ENCODE peak calls at places on chromosomes 7 and 10, in ten cellular contexts. One of them, this sample, is unnamed.
A peak's percentile ranks its signal among the peaks of the same experiment; 100 is the strongest.

GRCh38 chr7:90303241-90303640 is 17.9 kb downstream of the FAM237B start:
- DNase-seq in D341Med: no peak
- DNase-seq in NCI-H2081: no peak
- DNase-seq in pulmonary artery endothelial cell: no peak
- DNase-seq in endothelial cell of umbilical vein: no peak
- DNase-seq in activated CD8-positive, alpha-beta memory T cell treated with anti-CD3 and anti-CD28 coated beads for 1 hour: no peak
- DNase-seq in 8988T: no peak
- DNase-seq in esophagus squamous epithelium: no peak
- DNase-seq in HTR-8/SVneo: no peak
- DNase-seq in neural crest cell: no peak
- DNase-seq in this sample: no peak

GRCh38 chr7:108093903-108094302 is 36.3 kb downstream of the LAMB4 start:
- DNase-seq in D341Med: no peak
- DNase-seq in NCI-H2081: no peak
- DNase-seq in pulmonary artery endothelial cell: no peak
- DNase-seq in endothelial cell of umbilical vein: peak; percentile 15
- DNase-seq in activated CD8-positive, alpha-beta memory T cell treated with anti-CD3 and anti-CD28 coated beads for 1 hour: no peak
- DNase-seq in 8988T: no peak
- DNase-seq in esophagus squamous epithelium: no peak
- DNase-seq in HTR-8/SVneo: no peak
- DNase-seq in neural crest cell: no peak
- DNase-seq in this sample: no peak

GRCh38 chr10:124429576-124429975 is 10.9 kb upstream of the OAT start:
- DNase-seq in D341Med: no peak
- DNase-seq in NCI-H2081: no peak
- DNase-seq in pulmonary artery endothelial cell: no peak
- DNase-seq in endothelial cell of umbilical vein: no peak
- DNase-seq in activated CD8-positive, alpha-beta memory T cell treated with anti-CD3 and anti-CD28 coated beads for 1 hour: no peak
- DNase-seq in 8988T: no peak
- DNase-seq in esophagus squamous epithelium: no peak
- DNase-seq in HTR-8/SVneo: no peak
- DNase-seq in neural crest cell: no peak
- DNase-seq in this sample: no peak

GRCh38 chr7:26549281-26549943 is 257.8 kb downstream of the SNX10 start:
- DNase-seq in D341Med: no peak
- DNase-seq in NCI-H2081: no peak
- DNase-seq in pulmonary artery endothelial cell: no peak
- DNase-seq in endothelial cell of umbilical vein: peak; percentile 19
- DNase-seq in activated CD8-positive, alpha-beta memory T cell treated with anti-CD3 and anti-CD28 coated beads for 1 hour: no peak
- DNase-seq in 8988T: no peak
- DNase-seq in esophagus squamous epithelium: no peak
- DNase-seq in HTR-8/SVneo: peak; percentile 75
- DNase-seq in neural crest cell: no peak
- DNase-seq in this sample: no peak

GRCh38 chr7:132141109-132141508 is 435.2 kb downstream of the PLXNA4 start:
- DNase-seq in D341Med: no peak
- DNase-seq in NCI-H2081: no peak
- DNase-seq in pulmonary artery endothelial cell: no peak
- DNase-seq in endothelial cell of umbilical vein: no peak
- DNase-seq in activated CD8-positive, alpha-beta memory T cell treated with anti-CD3 and anti-CD28 coated beads for 1 hour: no peak
- DNase-seq in 8988T: no peak
- DNase-seq in esophagus squamous epithelium: no peak
- DNase-seq in HTR-8/SVneo: no peak
- DNase-seq in neural crest cell: no peak
- DNase-seq in this sample: no peak

GRCh38 chr10:108388716-108389115 is 1224.2 kb upstream of the SORCS1 start:
- DNase-seq in D341Med: no peak
- DNase-seq in NCI-H2081: no peak
- DNase-seq in pulmonary artery endothelial cell: no peak
- DNase-seq in endothelial cell of umbilical vein: no peak
- DNase-seq in activated CD8-positive, alpha-beta memory T cell treated with anti-CD3 and anti-CD28 coated beads for 1 hour: no peak
- DNase-seq in 8988T: no peak
- DNase-seq in esophagus squamous epithelium: no peak
- DNase-seq in HTR-8/SVneo: no peak
- DNase-seq in neural crest cell: no peak
- DNase-seq in this sample: no peak

GRCh38 chr10:27893320-27894014 is 105.4 kb downstream of the ODAD2 start:
- DNase-seq in D341Med: no peak
- DNase-seq in NCI-H2081: no peak
- DNase-seq in pulmonary artery endothelial cell: peak; percentile 35
- DNase-seq in endothelial cell of umbilical vein: peak; percentile 75
- DNase-seq in activated CD8-positive, alpha-beta memory T cell treated with anti-CD3 and anti-CD28 coated beads for 1 hour: no peak
- DNase-seq in 8988T: no peak
- DNase-seq in esophagus squamous epithelium: no peak
- DNase-seq in HTR-8/SVneo: peak; percentile 1
- DNase-seq in neural crest cell: no peak
- DNase-seq in this sample: no peak

GRCh38 chr7:14754631-14755030 is 147.9 kb downstream of the DGKB start:
- DNase-seq in D341Med: no peak
- DNase-seq in NCI-H2081: no peak
- DNase-seq in pulmonary artery endothelial cell: no peak
- DNase-seq in endothelial cell of umbilical vein: peak; percentile 67
- DNase-seq in activated CD8-positive, alpha-beta memory T cell treated with anti-CD3 and anti-CD28 coated beads for 1 hour: no peak
- DNase-seq in 8988T: no peak
- DNase-seq in esophagus squamous epithelium: no peak
- DNase-seq in HTR-8/SVneo: no peak
- DNase-seq in neural crest cell: no peak
- DNase-seq in this sample: no peak

GRCh38 chr7:95871078-95871848 is 98.9 kb downstream of the DYNC1I1 start:
- DNase-seq in D341Med: peak; percentile 58
- DNase-seq in NCI-H2081: peak; percentile 76
- DNase-seq in pulmonary artery endothelial cell: peak; percentile 26
- DNase-seq in endothelial cell of umbilical vein: peak; percentile 72
- DNase-seq in activated CD8-positive, alpha-beta memory T cell treated with anti-CD3 and anti-CD28 coated beads for 1 hour: no peak
- DNase-seq in 8988T: no peak
- DNase-seq in esophagus squamous epithelium: no peak
- DNase-seq in HTR-8/SVneo: peak; percentile 22
- DNase-seq in neural crest cell: peak; percentile 42
- DNase-seq in this sample: no peak

GRCh38 chr10:132572545-132572937 is 35.0 kb downstream of the INPP5A start:
- DNase-seq in D341Med: no peak
- DNase-seq in NCI-H2081: no peak
- DNase-seq in pulmonary artery endothelial cell: no peak
- DNase-seq in endothelial cell of umbilical vein: no peak
- DNase-seq in activated CD8-positive, alpha-beta memory T cell treated with anti-CD3 and anti-CD28 coated beads for 1 hour: no peak
- DNase-seq in 8988T: no peak
- DNase-seq in esophagus squamous epithelium: no peak
- DNase-seq in HTR-8/SVneo: no peak
- DNase-seq in neural crest cell: no peak
- DNase-seq in this sample: no peak

GRCh38 chr10:20289055-20289454 is 472.8 kb downstream of the PLXDC2 start:
- DNase-seq in D341Med: no peak
- DNase-seq in NCI-H2081: no peak
- DNase-seq in pulmonary artery endothelial cell: no peak
- DNase-seq in endothelial cell of umbilical vein: no peak
- DNase-seq in activated CD8-positive, alpha-beta memory T cell treated with anti-CD3 and anti-CD28 coated beads for 1 hour: no peak
- DNase-seq in 8988T: no peak
- DNase-seq in esophagus squamous epithelium: no peak
- DNase-seq in HTR-8/SVneo: no peak
- DNase-seq in neural crest cell: no peak
- DNase-seq in this sample: no peak

GRCh38 chr10:100743626-100744135 is 1.7 kb upstream of the PAX2 start:
- DNase-seq in D341Med: no peak
- DNase-seq in NCI-H2081: peak; percentile 36
- DNase-seq in pulmonary artery endothelial cell: peak; percentile 29
- DNase-seq in endothelial cell of umbilical vein: peak; percentile 44
- DNase-seq in activated CD8-positive, alpha-beta memory T cell treated with anti-CD3 and anti-CD28 coated beads for 1 hour: peak; percentile 14
- DNase-seq in 8988T: peak; percentile 88
- DNase-seq in esophagus squamous epithelium: no peak
- DNase-seq in HTR-8/SVneo: peak; percentile 75
- DNase-seq in neural crest cell: no peak
- DNase-seq in this sample: no peak

GRCh38 chr7:2953588-2954407 is 89.9 kb downstream of the CARD11 start:
- DNase-seq in D341Med: no peak
- DNase-seq in NCI-H2081: no peak
- DNase-seq in pulmonary artery endothelial cell: no peak
- DNase-seq in endothelial cell of umbilical vein: no peak
- DNase-seq in activated CD8-positive, alpha-beta memory T cell treated with anti-CD3 and anti-CD28 coated beads for 1 hour: no peak
- DNase-seq in 8988T: no peak
- DNase-seq in esophagus squamous epithelium: no peak
- DNase-seq in HTR-8/SVneo: no peak
- DNase-seq in neural crest cell: no peak
- DNase-seq in this sample: no peak

GRCh38 chr7:79046061-79046460 is 407.4 kb downstream of the MAGI2 start:
- DNase-seq in D341Med: no peak
- DNase-seq in NCI-H2081: no peak
- DNase-seq in pulmonary artery endothelial cell: no peak
- DNase-seq in endothelial cell of umbilical vein: no peak
- DNase-seq in activated CD8-positive, alpha-beta memory T cell treated with anti-CD3 and anti-CD28 coated beads for 1 hour: no peak
- DNase-seq in 8988T: no peak
- DNase-seq in esophagus squamous epithelium: no peak
- DNase-seq in HTR-8/SVneo: no peak
- DNase-seq in neural crest cell: no peak
- DNase-seq in this sample: no peak

GRCh38 chr7:33685488-33685887 is 219.9 kb upstream of the BMPER start:
- DNase-seq in D341Med: no peak
- DNase-seq in NCI-H2081: no peak
- DNase-seq in pulmonary artery endothelial cell: no peak
- DNase-seq in endothelial cell of umbilical vein: no peak
- DNase-seq in activated CD8-positive, alpha-beta memory T cell treated with anti-CD3 and anti-CD28 coated beads for 1 hour: no peak
- DNase-seq in 8988T: no peak
- DNase-seq in esophagus squamous epithelium: no peak
- DNase-seq in HTR-8/SVneo: no peak
- DNase-seq in neural crest cell: no peak
- DNase-seq in this sample: no peak

GRCh38 chr7:116455499-116455898 is 44.0 kb upstream of the CAV2 start:
- DNase-seq in D341Med: no peak
- DNase-seq in NCI-H2081: no peak
- DNase-seq in pulmonary artery endothelial cell: no peak
- DNase-seq in endothelial cell of umbilical vein: no peak
- DNase-seq in activated CD8-positive, alpha-beta memory T cell treated with anti-CD3 and anti-CD28 coated beads for 1 hour: no peak
- DNase-seq in 8988T: no peak
- DNase-seq in esophagus squamous epithelium: no peak
- DNase-seq in HTR-8/SVneo: no peak
- DNase-seq in neural crest cell: no peak
- DNase-seq in this sample: no peak

GRCh38 chr7:55526770-55527169 is 45.5 kb downstream of the VOPP1 start:
- DNase-seq in D341Med: no peak
- DNase-seq in NCI-H2081: peak; percentile 72
- DNase-seq in pulmonary artery endothelial cell: no peak
- DNase-seq in endothelial cell of umbilical vein: no peak
- DNase-seq in activated CD8-positive, alpha-beta memory T cell treated with anti-CD3 and anti-CD28 coated beads for 1 hour: no peak
- DNase-seq in 8988T: no peak
- DNase-seq in esophagus squamous epithelium: no peak
- DNase-seq in HTR-8/SVneo: no peak
- DNase-seq in neural crest cell: no peak
- DNase-seq in this sample: no peak

GRCh38 chr7:4831723-4832495 is 29.9 kb downstream of the PAPOLB start:
- DNase-seq in D341Med: no peak
- DNase-seq in NCI-H2081: no peak
- DNase-seq in pulmonary artery endothelial cell: no peak
- DNase-seq in endothelial cell of umbilical vein: no peak
- DNase-seq in activated CD8-positive, alpha-beta memory T cell treated with anti-CD3 and anti-CD28 coated beads for 1 hour: no peak
- DNase-seq in 8988T: no peak
- DNase-seq in esophagus squamous epithelium: no peak
- DNase-seq in HTR-8/SVneo: no peak
- DNase-seq in neural crest cell: no peak
- DNase-seq in this sample: no peak

GRCh38 chr10:66627156-66627555 is 298.7 kb upstream of the LRRTM3 start:
- DNase-seq in D341Med: peak; percentile 48
- DNase-seq in NCI-H2081: peak; percentile 8
- DNase-seq in pulmonary artery endothelial cell: no peak
- DNase-seq in endothelial cell of umbilical vein: no peak
- DNase-seq in activated CD8-positive, alpha-beta memory T cell treated with anti-CD3 and anti-CD28 coated beads for 1 hour: no peak
- DNase-seq in 8988T: peak; percentile 24
- DNase-seq in esophagus squamous epithelium: no peak
- DNase-seq in HTR-8/SVneo: peak; percentile 5
- DNase-seq in neural crest cell: no peak
- DNase-seq in this sample: no peak

GRCh38 chr10:24086737-24087136 is 122.2 kb upstream of the KIAA1217 start:
- DNase-seq in D341Med: no peak
- DNase-seq in NCI-H2081: no peak
- DNase-seq in pulmonary artery endothelial cell: no peak
- DNase-seq in endothelial cell of umbilical vein: no peak
- DNase-seq in activated CD8-positive, alpha-beta memory T cell treated with anti-CD3 and anti-CD28 coated beads for 1 hour: no peak
- DNase-seq in 8988T: no peak
- DNase-seq in esophagus squamous epithelium: no peak
- DNase-seq in HTR-8/SVneo: no peak
- DNase-seq in neural crest cell: no peak
- DNase-seq in this sample: no peak

GRCh38 chr10:49595713-49596492 is 14.2 kb upstream of the SLC18A3 start:
- DNase-seq in D341Med: no peak
- DNase-seq in NCI-H2081: no peak
- DNase-seq in pulmonary artery endothelial cell: no peak
- DNase-seq in endothelial cell of umbilical vein: no peak
- DNase-seq in activated CD8-positive, alpha-beta memory T cell treated with anti-CD3 and anti-CD28 coated beads for 1 hour: no peak
- DNase-seq in 8988T: no peak
- DNase-seq in esophagus squamous epithelium: no peak
- DNase-seq in HTR-8/SVneo: no peak
- DNase-seq in neural crest cell: no peak
- DNase-seq in this sample: no peak

GRCh38 chr7:129859188-129859587 is 93.6 kb downstream of the UBE2H start:
- DNase-seq in D341Med: no peak
- DNase-seq in NCI-H2081: no peak
- DNase-seq in pulmonary artery endothelial cell: no peak
- DNase-seq in endothelial cell of umbilical vein: no peak
- DNase-seq in activated CD8-positive, alpha-beta memory T cell treated with anti-CD3 and anti-CD28 coated beads for 1 hour: no peak
- DNase-seq in 8988T: no peak
- DNase-seq in esophagus squamous epithelium: no peak
- DNase-seq in HTR-8/SVneo: no peak
- DNase-seq in neural crest cell: no peak
- DNase-seq in this sample: no peak

GRCh38 chr7:51949726-51950644 is 633.4 kb upstream of the COBL start:
- DNase-seq in D341Med: no peak
- DNase-seq in NCI-H2081: peak; percentile 44
- DNase-seq in pulmonary artery endothelial cell: no peak
- DNase-seq in endothelial cell of umbilical vein: no peak
- DNase-seq in activated CD8-positive, alpha-beta memory T cell treated with anti-CD3 and anti-CD28 coated beads for 1 hour: no peak
- DNase-seq in 8988T: no peak
- DNase-seq in esophagus squamous epithelium: no peak
- DNase-seq in HTR-8/SVneo: no peak
- DNase-seq in neural crest cell: peak; percentile 23
- DNase-seq in this sample: no peak

GRCh38 chr7:36984051-36984492 is 259.8 kb upstream of the AOAH start:
- DNase-seq in D341Med: no peak
- DNase-seq in NCI-H2081: no peak
- DNase-seq in pulmonary artery endothelial cell: no peak
- DNase-seq in endothelial cell of umbilical vein: no peak
- DNase-seq in activated CD8-positive, alpha-beta memory T cell treated with anti-CD3 and anti-CD28 coated beads for 1 hour: no peak
- DNase-seq in 8988T: no peak
- DNase-seq in esophagus squamous epithelium: no peak
- DNase-seq in HTR-8/SVneo: no peak
- DNase-seq in neural crest cell: no peak
- DNase-seq in this sample: no peak

GRCh38 chr10:122052702-122053101 is 63.7 kb downstream of the TACC2 start:
- DNase-seq in D341Med: no peak
- DNase-seq in NCI-H2081: no peak
- DNase-seq in pulmonary artery endothelial cell: no peak
- DNase-seq in endothelial cell of umbilical vein: no peak
- DNase-seq in activated CD8-positive, alpha-beta memory T cell treated with anti-CD3 and anti-CD28 coated beads for 1 hour: no peak
- DNase-seq in 8988T: no peak
- DNase-seq in esophagus squamous epithelium: no peak
- DNase-seq in HTR-8/SVneo: no peak
- DNase-seq in neural crest cell: no peak
- DNase-seq in this sample: no peak

GRCh38 chr7:54687518-54688212 is 71.3 kb downstream of the SEC61G start:
- DNase-seq in D341Med: no peak
- DNase-seq in NCI-H2081: no peak
- DNase-seq in pulmonary artery endothelial cell: no peak
- DNase-seq in endothelial cell of umbilical vein: no peak
- DNase-seq in activated CD8-positive, alpha-beta memory T cell treated with anti-CD3 and anti-CD28 coated beads for 1 hour: no peak
- DNase-seq in 8988T: no peak
- DNase-seq in esophagus squamous epithelium: no peak
- DNase-seq in HTR-8/SVneo: no peak
- DNase-seq in neural crest cell: no peak
- DNase-seq in this sample: no peak

GRCh38 chr7:27520828-27521790 is 141.6 kb downstream of the HIBADH start:
- DNase-seq in D341Med: no peak
- DNase-seq in NCI-H2081: no peak
- DNase-seq in pulmonary artery endothelial cell: no peak
- DNase-seq in endothelial cell of umbilical vein: no peak
- DNase-seq in activated CD8-positive, alpha-beta memory T cell treated with anti-CD3 and anti-CD28 coated beads for 1 hour: no peak
- DNase-seq in 8988T: no peak
- DNase-seq in esophagus squamous epithelium: no peak
- DNase-seq in HTR-8/SVneo: no peak
- DNase-seq in neural crest cell: no peak
- DNase-seq in this sample: no peak

GRCh38 chr7:17986826-17987225 is 40.8 kb downstream of the PRPS1L1 start:
- DNase-seq in D341Med: no peak
- DNase-seq in NCI-H2081: no peak
- DNase-seq in pulmonary artery endothelial cell: no peak
- DNase-seq in endothelial cell of umbilical vein: no peak
- DNase-seq in activated CD8-positive, alpha-beta memory T cell treated with anti-CD3 and anti-CD28 coated beads for 1 hour: no peak
- DNase-seq in 8988T: no peak
- DNase-seq in esophagus squamous epithelium: no peak
- DNase-seq in HTR-8/SVneo: peak; percentile 20
- DNase-seq in neural crest cell: no peak
- DNase-seq in this sample: no peak

This sample was measured in cortex of kidney.